ENCODE peak calls at places on chromosomes 4 and X, in ten cellular contexts. N is NCI-H146; U is NCI-H345; Z is astrocyte; S is astrocyte of the cerebellum; H is GM10248; O is brain pericyte; P is T follicular helper cell; B is activated CD4-positive, CD25-positive, alpha-beta regulatory T cell; C is lower lobe of right lung. G is an unnamed sample.
A peak's percentile ranks its signal among the peaks of the same experiment; 100 is the strongest.

GRCh38 chrX:74521961-74522833 is 92.2 kb downstream of the RLIM start:
- DNase-seq in N (no peak), U (no peak), Z (peak; percentile 62), S (no peak), H (no peak), O (no peak), P (no peak), B (no peak), C (no peak), G (no peak)

GRCh38 chr4:131093303-131093702 is 1997.4 kb downstream of the C4orf33 start:
- DNase-seq in N (no peak), U (no peak), Z (no peak), S (no peak), H (no peak), O (no peak), P (no peak), B (no peak), C (no peak), G (no peak)

GRCh38 chr4:100079264-100079663 is 111.0 kb downstream of the DDIT4L start:
- DNase-seq in N (no peak), U (no peak), Z (no peak), S (no peak), H (no peak), O (no peak), P (no peak), B (no peak), C (no peak), G (no peak)

GRCh38 chrX:140163376-140164159 is 198.2 kb upstream of the CXorf66 start:
- DNase-seq in N (no peak), U (no peak), Z (peak; percentile 76), S (peak; percentile 79), H (no peak), O (no peak), P (no peak), B (no peak), C (no peak), G (no peak)

GRCh38 chrX:15751160-15751819 is 13.2 kb downstream of the CA5B start:
- DNase-seq in N (no peak), U (no peak), Z (peak; percentile 39), S (peak; percentile 26), H (no peak), O (no peak), P (peak; percentile 36), B (no peak), C (no peak), G (no peak)

GRCh38 chr4:108473163-108473720 is 147.1 kb upstream of the RPL34 start:
- DNase-seq in N (no peak), U (no peak), Z (no peak), S (no peak), H (no peak), O (no peak), P (no peak), B (no peak), C (no peak), G (no peak)

GRCh38 chr4:182922551-182923284 is 5.5 kb upstream of the DCTD start:
- DNase-seq in N (peak; percentile 52), U (no peak), Z (peak; percentile 45), S (no peak), H (no peak), O (no peak), P (no peak), B (no peak), C (no peak), G (no peak)

GRCh38 chr4:89469930-89470375 is 162.4 kb upstream of the GPRIN3 start:
- DNase-seq in N (no peak), U (no peak), Z (peak; percentile 96), S (peak; percentile 66), H (no peak), O (peak; percentile 36), P (no peak), B (no peak), C (no peak), G (no peak)

GRCh38 chr4:180057891-180058643 is 2185.1 kb upstream of the TENM3 start:
- DNase-seq in N (peak; percentile 53), U (no peak), Z (peak; percentile 23), S (no peak), H (peak; percentile 48), O (no peak), P (no peak), B (peak; percentile 0), C (peak; percentile 43), G (no peak)

GRCh38 chr4:184279496-184280082 is 61.9 kb upstream of the ENPP6 start:
- DNase-seq in N (no peak), U (no peak), Z (no peak), S (no peak), H (no peak), O (no peak), P (no peak), B (no peak), C (no peak), G (no peak)

GRCh38 chrX:143378851-143379250 is 138.4 kb downstream of the SPANXN3 start:
- DNase-seq in N (no peak), U (no peak), Z (no peak), S (no peak), H (no peak), O (no peak), P (no peak), B (no peak), C (no peak), G (no peak)